ENCODE peak calls at places on chromosomes 11 and 22, in five cellular contexts. One of them, this sample, is unnamed.

GRCh38 chr11:65786008-65786785 is 666 bp upstream of the OVOL1 start:
- DNase-seq in NCI-H146: no peak
- DNase-seq in cardiac muscle cell: no peak
- DNase-seq in amygdala: no peak
- DNase-seq in endodermal cell: peak; percentile 70
- DNase-seq in this sample: no peak

GRCh38 chr11:111694851-111695250 is 71.3 kb downstream of the PPP2R1B start:
- DNase-seq in endodermal cell: no peak
- DNase-seq in NCI-H146: peak; percentile 40
- DNase-seq in cardiac muscle cell: no peak
- DNase-seq in amygdala: no peak
- DNase-seq in this sample: no peak

GRCh38 chr22:32794449-32795213 is 6.9 kb upstream of the TIMP3 start:
- DNase-seq in endodermal cell: peak; percentile 68
- DNase-seq in amygdala: no peak
- DNase-seq in cardiac muscle cell: no peak
- DNase-seq in NCI-H146: no peak
- DNase-seq in this sample: no peak

GRCh38 chr11:64053699-64054098 is 18.0 kb downstream of the FLRT1 start:
- DNase-seq in amygdala: no peak
- DNase-seq in NCI-H146: no peak
- DNase-seq in endodermal cell: peak; percentile 90
- DNase-seq in cardiac muscle cell: peak; percentile 28
- DNase-seq in this sample: peak; percentile 78

GRCh38 chr11:63020671-63021255 is 5.1 kb upstream of the SLC22A8 start:
- DNase-seq in amygdala: peak; percentile 6
- DNase-seq in cardiac muscle cell: no peak
- DNase-seq in endodermal cell: peak; percentile 93
- DNase-seq in NCI-H146: no peak
- DNase-seq in this sample: peak; percentile 32

GRCh38 chr11:115624065-115624464 is 119.8 kb upstream of the CADM1 start:
- DNase-seq in cardiac muscle cell: no peak
- DNase-seq in NCI-H146: no peak
- DNase-seq in endodermal cell: no peak
- DNase-seq in amygdala: no peak
- DNase-seq in this sample: no peak

GRCh38 chr11:72075109-72075508 is 5.2 kb downstream of the NUMA1 start:
- DNase-seq in amygdala: no peak
- DNase-seq in endodermal cell: peak; percentile 66
- DNase-seq in NCI-H146: no peak
- DNase-seq in cardiac muscle cell: no peak
- DNase-seq in this sample: no peak

GRCh38 chr11:113474362-113475159 is 637 bp downstream of the DRD2 start:
- DNase-seq in endodermal cell: peak; percentile 99
- DNase-seq in cardiac muscle cell: peak; percentile 96
- DNase-seq in NCI-H146: peak; percentile 56
- DNase-seq in amygdala: peak; percentile 13
- DNase-seq in this sample: peak; percentile 92

GRCh38 chr11:4683020-4683419 is 14.6 kb downstream of the OR51E2 start:
- DNase-seq in NCI-H146: no peak
- DNase-seq in amygdala: no peak
- DNase-seq in endodermal cell: no peak
- DNase-seq in cardiac muscle cell: no peak
- DNase-seq in this sample: no peak

GRCh38 chr22:29631725-29632124 is 28.3 kb downstream of the NF2 start:
- DNase-seq in amygdala: no peak
- DNase-seq in NCI-H146: no peak
- DNase-seq in cardiac muscle cell: no peak
- DNase-seq in endodermal cell: no peak
- DNase-seq in this sample: no peak